ENCODE peak calls at places on chromosomes 5 and 9, in six cellular contexts. C is hepatocyte, W is body of pancreas, D is HCT116, O is SK-N-SH, H is PC-3. S is an unnamed sample. For H3K4me1 and H3K9me3, the result is how much of the 10 kb centered on the place peaks cover.

GRCh38 chr5:12704955-12705354 is 800.7 kb upstream of the CTNND2 start:
- DNase-seq in C (no peak), W (no peak), D (no peak), O (no peak), H (peak), S (no peak)

GRCh38 chr9:131660466-131661405 is 79.1 kb downstream of the RAPGEF1 start:
- DNase-seq in C (no peak), W (no peak), D (no peak), O (no peak), H (no peak), S (no peak)

GRCh38 chr9:17332129-17332528 is 197.3 kb downstream of the CNTLN start:
- DNase-seq in C (no peak), W (no peak), D (no peak), O (no peak), H (no peak), S (no peak)

GRCh38 chr9:113737414-113738271 is 138.5 kb upstream of the ZNF618 start:
- DNase-seq in C (peak), W (peak), D (peak), O (peak), H (peak), S (peak)

GRCh38 chr5:121350493-121350892 is 501.2 kb upstream of the FTMT start:
- DNase-seq in C (no peak), W (no peak), D (no peak), O (no peak), H (peak), S (no peak)

GRCh38 chr5:151662805-151663204 is 23.9 kb downstream of the SPARC start:
- DNase-seq in C (no peak), W (no peak), D (no peak), O (no peak), H (no peak), S (no peak)

GRCh38 chr5:143968071-143968878 is 156.3 kb downstream of the HMHB1 start:
- DNase-seq in C (peak), W (no peak), D (peak), O (peak), H (peak), S (no peak)

GRCh38 chr5:172523146-172523745 is 68.9 kb upstream of the SH3PXD2B start:
- DNase-seq in C (no peak), W (peak), D (no peak), O (no peak), H (no peak), S (peak)

GRCh38 chr5:42612997-42613396 is 143.6 kb upstream of the CCDC152 start:
- DNase-seq in C (no peak), W (no peak), D (no peak), O (no peak), H (peak), S (no peak)

GRCh38 chr9:73050062-73050814 is 97.4 kb upstream of the ALDH1A1 start:
- DNase-seq in C (no peak), W (no peak), D (no peak), O (no peak), H (no peak), S (no peak)

GRCh38 chr9:96875460-96876142 is 21.3 kb upstream of the ZNF782 start:
- DNase-seq in C (peak), W (peak), D (peak), O (peak), H (peak), S (peak)
- TF ChIP-seq CTCF in C (peak), W (no peak), D (peak), O (peak), H (peak), S (no peak)

GRCh38 chr9:89446440-89447310 is 51.2 kb downstream of the SEMA4D start:
- DNase-seq in C (no peak), W (no peak), D (no peak), O (no peak), H (no peak), S (no peak)
- H3K4me1 ChIP-seq in C (under half), W (under half), D (under half), O (under half), H (under half), S (under half)

DNA sequence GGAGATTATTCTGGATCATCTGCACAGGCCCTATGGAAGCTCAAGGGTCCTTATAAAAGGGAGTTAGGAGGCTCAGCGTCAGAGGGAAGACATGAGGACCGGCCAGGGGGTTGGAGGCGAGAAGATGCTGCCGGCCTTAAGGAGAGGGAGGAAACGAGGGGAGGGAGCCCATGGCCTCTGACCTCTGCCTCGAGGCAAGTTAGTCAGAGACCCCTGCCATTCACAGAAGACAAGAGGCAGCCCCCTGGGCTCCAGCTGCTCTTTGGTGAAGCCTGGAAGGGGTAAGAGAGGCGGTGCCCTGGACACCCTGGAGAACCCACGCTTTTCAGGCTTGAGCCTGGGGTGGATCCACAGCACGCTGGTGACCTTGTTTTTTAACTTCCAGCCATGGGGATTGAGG is 49.5 kb downstream of the OLFM1 start:
- DNase-seq in C (no peak), W (no peak), D (no peak), O (no peak), H (no peak), S (no peak)
- H3K9me3 ChIP-seq in C (under half), W (under half), D (under half), O (under half), H (under half), S (under half)

GRCh38 chr5:178383919-178384814 is 151.6 kb upstream of the PHYKPL start:
- DNase-seq in C (peak), W (no peak), D (no peak), O (no peak), H (no peak), S (no peak)

GRCh38 chr5:178383301-178383918 is 150.8 kb upstream of the PHYKPL start:
- DNase-seq in C (no peak), W (no peak), D (no peak), O (no peak), H (no peak), S (no peak)

GRCh38 chr5:178386532-178386931 is 153.9 kb upstream of the PHYKPL start:
- DNase-seq in C (no peak), W (no peak), D (no peak), O (peak), H (no peak), S (no peak)

GRCh38 chr5:178385472-178385853 is 152.9 kb upstream of the PHYKPL start:
- DNase-seq in C (no peak), W (no peak), D (no peak), O (peak), H (peak), S (no peak)

DNA sequence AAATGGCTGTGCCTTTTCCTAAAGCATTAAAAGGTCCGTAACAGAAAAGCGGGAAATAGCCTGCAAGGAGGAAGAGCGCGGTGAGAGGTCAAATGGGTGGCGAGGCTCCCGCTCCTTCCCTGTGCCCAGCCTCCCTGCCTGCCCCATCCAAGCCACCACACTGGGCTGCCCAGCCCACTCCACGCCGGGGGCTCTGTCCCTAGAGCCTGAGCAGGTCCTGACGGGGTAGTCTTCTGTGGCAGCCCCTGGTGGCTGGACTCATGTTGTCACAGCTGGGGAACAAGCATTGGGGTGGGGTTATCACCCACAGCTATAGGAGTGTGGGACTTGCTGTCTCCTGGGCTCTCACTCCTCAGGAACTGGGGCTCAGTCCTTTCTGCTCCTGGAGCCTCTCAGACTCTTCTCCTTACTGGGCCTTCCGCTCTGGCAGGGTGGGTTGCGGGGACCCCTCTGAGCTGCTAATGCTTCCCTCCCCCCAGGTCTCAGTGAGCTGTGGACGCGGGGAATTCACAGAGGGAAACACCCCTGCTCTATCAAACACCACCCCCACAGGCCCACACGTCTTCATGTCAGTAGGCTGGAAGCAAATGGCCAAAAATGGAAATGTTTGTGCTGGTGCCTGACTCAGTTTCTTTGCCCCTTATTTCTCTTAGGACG is 152.3 kb upstream of the PHYKPL start:
- DNase-seq in C (no peak), W (no peak), D (no peak), O (peak), H (no peak), S (no peak)
- TF ChIP-seq CTCF in C (no peak), W (no peak), D (no peak), O (no peak), H (no peak), S (no peak)

DNA sequence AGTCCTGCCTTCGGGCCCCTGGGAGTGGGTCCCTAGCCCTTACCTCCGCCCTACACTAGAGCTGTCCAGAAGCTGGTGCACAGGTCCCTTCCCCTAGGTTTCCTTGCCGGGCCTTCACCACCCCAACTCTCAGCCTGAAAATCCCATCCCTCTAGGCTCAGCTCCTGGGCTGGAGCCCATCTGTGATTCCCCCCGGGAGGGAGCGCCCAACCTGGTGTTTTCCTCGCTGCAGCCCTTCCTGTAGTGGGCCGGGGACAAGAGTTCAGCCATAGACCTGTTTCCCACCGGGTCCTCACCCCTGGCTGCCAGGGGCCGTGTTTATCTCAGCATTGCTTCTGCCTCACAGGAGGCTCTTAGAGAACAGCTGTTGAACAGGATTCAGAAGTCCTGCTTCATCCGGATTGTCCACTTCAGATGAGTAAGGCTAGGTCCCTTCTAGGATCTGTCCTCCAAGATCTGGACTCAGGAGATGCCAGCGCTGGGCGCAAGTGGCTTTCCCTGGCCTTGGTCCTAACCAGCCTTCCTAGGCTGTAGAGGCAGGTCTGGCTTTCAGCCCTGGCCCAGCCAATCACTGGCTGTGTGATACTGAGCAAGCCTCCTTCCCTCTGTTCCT is 965 bp downstream of the GLIPR2 start:
- DNase-seq in C (no peak), W (no peak), D (no peak), O (peak), H (peak), S (no peak)
- H3K4me1 ChIP-seq in C (under half), W (under half), D (under half), O (under half), H (under half), S (under half)

GRCh38 chr5:171474106-171474878 is 54.8 kb downstream of the FGF18 start:
- DNase-seq in C (no peak), W (no peak), D (no peak), O (no peak), H (no peak), S (no peak)
- H3K9me3 ChIP-seq in C (under half), W (under half), D (under half), O (under half), H (under half), S (under half)

GRCh38 chr9:32351845-32352244 is 32.6 kb upstream of the ACO1 start:
- DNase-seq in C (no peak), W (no peak), D (peak), O (no peak), H (peak), S (no peak)
- TF ChIP-seq CTCF in C (no peak), W (no peak), D (no peak), O (peak), H (peak), S (no peak)

DNA sequence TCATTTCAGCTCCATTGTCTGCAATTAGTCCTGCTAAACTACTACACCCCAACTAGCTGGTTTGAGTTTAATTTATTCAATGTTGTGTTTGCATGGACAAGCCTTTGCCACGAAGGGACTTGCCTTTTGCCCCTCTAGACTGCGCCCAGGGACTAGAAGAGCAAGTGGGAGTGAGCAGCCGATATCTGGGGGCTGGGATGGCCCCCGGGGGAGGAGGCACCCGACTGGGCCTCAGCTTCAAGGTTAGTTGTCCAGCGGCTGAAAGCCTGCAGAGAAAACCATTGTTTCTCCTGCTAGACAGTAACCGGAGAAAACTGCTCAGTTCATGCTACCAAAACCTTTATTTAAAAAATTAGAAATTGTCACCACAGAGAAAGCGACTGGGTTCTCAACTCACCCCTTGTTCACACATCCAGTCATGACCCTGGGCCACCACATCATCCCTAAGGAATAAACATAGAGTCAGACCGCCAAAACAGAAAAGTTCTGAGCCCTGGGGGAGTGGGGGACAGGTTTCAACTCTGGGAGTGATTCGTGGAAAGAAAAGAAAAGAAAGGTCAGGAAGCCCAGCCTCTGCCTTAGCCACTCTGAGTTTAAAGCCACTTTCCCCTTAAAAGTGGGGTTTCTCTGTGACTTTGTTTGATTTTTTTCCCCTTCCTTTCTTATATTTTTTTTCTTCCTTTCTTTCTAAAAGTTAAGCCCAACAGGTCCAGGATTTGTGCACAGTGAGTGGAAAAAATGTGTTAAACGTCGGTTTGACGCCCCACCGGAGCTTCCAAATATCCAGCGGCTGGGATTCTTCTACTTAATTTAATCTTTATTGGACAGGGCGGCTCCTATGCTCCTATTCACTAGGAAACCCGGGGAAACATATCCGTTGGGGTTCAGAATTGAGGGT is 6.7 kb downstream of the NR2F1-AS1 start:
- DNase-seq in C (no peak), W (no peak), D (no peak), O (no peak), H (no peak), S (no peak)
- H3K4me1 ChIP-seq in C (under half), W (under half), D (under half), O (under half), H (under half), S (under half)

GRCh38 chr5:3905031-3905430 is 309.4 kb downstream of the IRX1 start:
- DNase-seq in C (no peak), W (no peak), D (no peak), O (no peak), H (no peak), S (no peak)
- H3K9me3 ChIP-seq in C (under half), W (under half), D (under half), O (under half), H (under half), S (under half)

S was measured in testis.